ENCODE peak calls at places on chromosomes 5 and 9, in eight cellular contexts. T, B, Z, I, P, H, K and N are unnamed samples.

GRCh38 chr9:130304643-130305042 is 39.1 kb downstream of the HMCN2 start:
- DNase-seq in H (no peak), P (no peak), T (no peak), I (no peak), K (no peak), Z (no peak), B (no peak), N (no peak)

GRCh38 chr5:94025788-94026473 is 284.5 kb upstream of the POU5F2 start:
- DNase-seq in K (no peak), T (no peak), Z (no peak), B (no peak), H (no peak), P (no peak), I (no peak), N (no peak)

GRCh38 chr9:137446851-137447471 is 5.8 kb upstream of the ENTPD8 start:
- DNase-seq in B (no peak), Z (no peak), T (no peak), P (no peak), K (no peak), H (peak; percentile 65), I (no peak), N (no peak)

GRCh38 chr9:104798209-104798995 is 34.5 kb downstream of the NIPSNAP3B start:
- DNase-seq in P (no peak), Z (no peak), T (no peak), K (no peak), I (no peak), B (no peak), H (peak; percentile 53), N (no peak)

GRCh38 chr5:27240791-27241190 is 202.4 kb upstream of the CDH9 start:
- DNase-seq in Z (no peak), T (no peak), P (no peak), K (no peak), H (no peak), B (no peak), I (no peak), N (no peak)

GRCh38 chr9:38288502-38288901 is 104.0 kb upstream of the ALDH1B1 start:
- DNase-seq in P (no peak), H (no peak), Z (no peak), T (no peak), B (no peak), I (no peak), K (no peak), N (no peak)

GRCh38 chr9:137448569-137448962 is 7.4 kb upstream of the ENTPD8 start:
- DNase-seq in H (no peak), B (no peak), P (no peak), K (no peak), Z (no peak), I (no peak), T (no peak), N (no peak)

GRCh38 chr5:74851684-74852353 is 14.4 kb downstream of the FAM169A start:
- DNase-seq in I (no peak), H (peak; percentile 61), T (no peak), B (no peak), Z (no peak), P (no peak), K (no peak), N (no peak)

GRCh38 chr5:119168401-119168800 is 97.5 kb downstream of the DMXL1 start:
- DNase-seq in H (no peak), P (no peak), B (no peak), Z (no peak), K (no peak), T (no peak), I (no peak), N (no peak)

GRCh38 chr5:122665087-122665486 is 109.8 kb upstream of the SNX2 start:
- DNase-seq in K (no peak), H (no peak), T (no peak), I (no peak), Z (no peak), P (no peak), B (no peak), N (no peak)

GRCh38 chr9:86550411-86550810 is 196.2 kb upstream of the TUT7 start:
- DNase-seq in K (no peak), T (no peak), P (no peak), I (no peak), Z (no peak), H (peak; percentile 95), B (no peak), N (no peak)

GRCh38 chr9:116316231-116316630 is 162.6 kb downstream of the PAPPA start:
- DNase-seq in Z (no peak), K (no peak), B (no peak), P (no peak), I (no peak), T (no peak), H (no peak), N (no peak)

GRCh38 chr5:177602458-177602830 is 2.5 kb downstream of the B4GALT7 start:
- DNase-seq in T (no peak), B (no peak), Z (no peak), K (no peak), I (no peak), P (no peak), H (no peak), N (no peak)

GRCh38 chr5:122156724-122157325 is 27.5 kb downstream of the ZNF474 start:
- DNase-seq in B (no peak), T (no peak), I (no peak), K (no peak), P (no peak), Z (no peak), H (peak; percentile 72), N (no peak)

GRCh38 chr9:86714976-86715375 is 232.3 kb downstream of the GAS1 start:
- DNase-seq in I (no peak), P (no peak), K (no peak), H (peak; percentile 93), Z (no peak), T (no peak), B (peak; percentile 73), N (no peak)

GRCh38 chr5:59917121-59917520 is 23.6 kb upstream of the PDE4D start:
- DNase-seq in P (no peak), H (no peak), B (no peak), K (no peak), I (no peak), Z (no peak), T (no peak), N (no peak)

GRCh38 chr9:87886210-87887150 is 3.8 kb downstream of the SPATA31E1 start:
- DNase-seq in Z (no peak), B (no peak), I (no peak), H (no peak), K (no peak), P (no peak), T (no peak), N (no peak)

GRCh38 chr5:12237837-12238575 is 333.8 kb upstream of the CTNND2 start:
- DNase-seq in I (no peak), H (no peak), T (no peak), P (no peak), B (no peak), K (no peak), Z (no peak), N (no peak)

GRCh38 chr5:102532126-102532525 is 33.3 kb upstream of the SLCO6A1 start:
- DNase-seq in H (no peak), K (no peak), P (no peak), Z (no peak), T (peak; percentile 59), B (no peak), I (no peak), N (no peak)

GRCh38 chr9:37146372-37146771 is 26.0 kb downstream of the ZCCHC7 start:
- DNase-seq in K (no peak), T (no peak), I (no peak), B (no peak), P (no peak), H (no peak), Z (peak; percentile 15), N (no peak)

GRCh38 chr9:16241231-16241630 is 629.2 kb downstream of the BNC2 start:
- DNase-seq in B (no peak), P (no peak), Z (no peak), K (no peak), H (peak; percentile 53), T (no peak), I (peak; percentile 32), N (no peak)

GRCh38 chr5:113574417-113574816 is 60.9 kb downstream of the YTHDC2 start:
- DNase-seq in P (no peak), B (no peak), I (peak; percentile 76), Z (no peak), K (no peak), T (no peak), H (peak; percentile 73), N (no peak)

GRCh38 chr5:113578091-113578490 is 64.6 kb downstream of the YTHDC2 start:
- DNase-seq in H (no peak), P (no peak), B (no peak), Z (no peak), T (no peak), I (no peak), K (no peak), N (no peak)

GRCh38 chr5:113572716-113573115 is 59.2 kb downstream of the YTHDC2 start:
- DNase-seq in Z (no peak), I (no peak), T (no peak), H (no peak), P (no peak), B (no peak), K (no peak), N (no peak)

GRCh38 chr5:113569396-113569795 is 55.9 kb downstream of the YTHDC2 start:
- DNase-seq in B (no peak), T (no peak), H (no peak), Z (no peak), I (no peak), P (no peak), K (no peak), N (no peak)

GRCh38 chr5:113575074-113575473 is 61.6 kb downstream of the YTHDC2 start:
- DNase-seq in Z (no peak), K (no peak), I (no peak), B (no peak), P (no peak), T (no peak), H (no peak), N (no peak)
- TF ChIP-seq CTCF in Z (no peak), K (no peak), I (no peak), B (no peak), P (no peak), T (no peak), H (no peak), N (no peak)

GRCh38 chr9:133959966-133960567 is 32.1 kb downstream of the VAV2 start:
- DNase-seq in B (no peak), I (no peak), Z (no peak), H (no peak), K (no peak), T (no peak), P (no peak), N (no peak)
- TF ChIP-seq CTCF in B (no peak), I (no peak), Z (no peak), H (no peak), K (no peak), T (no peak), P (no peak), N (no peak)

GRCh38 chr9:91033802-91034201 is 232.2 kb downstream of the SYK start:
- DNase-seq in H (no peak), T (no peak), Z (no peak), P (no peak), B (no peak), K (peak; percentile 57), I (no peak), N (no peak)
- TF ChIP-seq CTCF in H (peak; percentile 38), T (peak; percentile 25), Z (peak; percentile 23), P (peak; percentile 45), B (no peak), K (peak; percentile 47), I (peak; percentile 36), N (peak; percentile 39)

GRCh38 chr5:73178265-73178664 is 5.3 kb downstream of the TMEM174 start:
- DNase-seq in B (no peak), I (no peak), K (no peak), T (no peak), P (no peak), Z (no peak), H (no peak), N (no peak)
- TF ChIP-seq CTCF in B (no peak), I (no peak), K (no peak), T (no peak), P (no peak), Z (no peak), H (no peak), N (no peak)

GRCh38 chr5:17620627-17621026 is 10.4 kb downstream of the TAF11L12 start:
- DNase-seq in B (no peak), T (no peak), Z (no peak), H (no peak), I (no peak), K (no peak), P (no peak), N (no peak)
- TF ChIP-seq CTCF in B (no peak), T (no peak), Z (no peak), H (no peak), I (no peak), K (no peak), P (peak; percentile 32), N (peak; percentile 21)